ENCODE peak calls at places on chromosomes 7 and 10, in eight cellular contexts. X is uterus; S is naive B cell; W is stimulated activated CD8-positive, alpha-beta memory T cell treated with anti-CD3 and anti-CD28 coated beads, Interleukin-7, amount 100 ng/mL, for 4 hours; I is activated CD4-positive, CD25-positive, alpha-beta regulatory T cell; Q is brain microvascular endothelial cell; J is pons; Z is stimulated activated CD4-positive, alpha-beta T cell treated with anti-CD3 and anti-CD28 coated beads, Interleukin-15, amount 100 ng/mL, for 24 hours. V is an unnamed sample.

GRCh38 chr7:103912906-103913610 is 76.4 kb downstream of the RELN start:
- DNase-seq in I (no peak), X (no peak), S (no peak), Z (no peak), W (no peak), J (no peak), Q (no peak), V (no peak)

GRCh38 chr7:29177963-29178612 is 16.5 kb upstream of the CHN2 start:
- DNase-seq in Z (peak), X (peak), S (no peak), J (peak), I (no peak), W (no peak), Q (peak), V (no peak)

GRCh38 chr7:55249332-55249731 is 115.8 kb upstream of the LANCL2 start:
- DNase-seq in W (no peak), Z (no peak), I (no peak), S (no peak), X (no peak), Q (no peak), J (no peak), V (no peak)

GRCh38 chr7:150586068-150586777 is 19.0 kb downstream of the GIMAP4 start:
- DNase-seq in S (no peak), I (no peak), Z (no peak), X (no peak), W (no peak), Q (no peak), J (no peak), V (no peak)

GRCh38 chr7:155392726-155393570 is 65.0 kb upstream of the EN2 start:
- DNase-seq in Q (no peak), Z (no peak), X (no peak), S (no peak), I (no peak), W (no peak), J (no peak), V (no peak)

GRCh38 chr7:45359781-45360180 is 202.2 kb downstream of the RAMP3 start:
- DNase-seq in Z (no peak), S (no peak), W (no peak), X (no peak), J (no peak), I (no peak), Q (no peak), V (no peak)

GRCh38 chr10:19164461-19164860 is 115.9 kb downstream of the MALRD1 start:
- DNase-seq in Q (no peak), I (no peak), S (no peak), J (no peak), X (no peak), W (no peak), Z (no peak), V (no peak)

GRCh38 chr10:103849212-103849877 is 6.0 kb downstream of the SH3PXD2A start:
- DNase-seq in Z (no peak), W (no peak), J (no peak), X (no peak), Q (no peak), I (no peak), S (no peak), V (no peak)

GRCh38 chr10:851891-852290 is 79.6 kb downstream of the LARP4B start:
- DNase-seq in X (no peak), I (no peak), Z (no peak), J (no peak), Q (no peak), S (peak), W (no peak), V (no peak)

GRCh38 chr7:140640060-140640611 is 477 bp downstream of the DENND2A start:
- DNase-seq in X (peak), S (no peak), W (no peak), Z (peak), J (no peak), Q (no peak), I (no peak), V (peak)

GRCh38 chr10:95394161-95394880 is 103.5 kb upstream of the PDLIM1 start:
- DNase-seq in Z (peak), Q (no peak), S (no peak), I (no peak), X (no peak), W (no peak), J (no peak), V (no peak)

GRCh38 chr10:35025916-35026315 is 64.2 kb downstream of the CUL2 start:
- DNase-seq in Q (no peak), I (no peak), Z (no peak), J (no peak), X (no peak), S (no peak), W (no peak), V (no peak)

V was measured in HEK293T.